ENCODE peak calls at places on chromosomes 2 and 18, in six cellular contexts. K is AG09309, N is dorsolateral prefrontal cortex, B is suprapubic skin, A is mucosa of descending colon, O is adrenal gland. P is an unnamed sample.

GRCh38 chr2:36507408-36507812 is 90.6 kb downstream of the FEZ2 start:
- DNase-seq in K (no peak), N (no peak), B (no peak), A (peak), O (peak), P (peak)

GRCh38 chr18:74373428-74373827 is 57.8 kb downstream of the C18orf63 start:
- DNase-seq in K (no peak), N (no peak), B (no peak), A (no peak), O (no peak), P (no peak)

GRCh38 chr18:78582898-78583738 is 396.5 kb upstream of the SALL3 start:
- DNase-seq in K (no peak), N (no peak), B (no peak), A (no peak), O (no peak), P (no peak)

GRCh38 chr2:238924032-238924431 is 76.1 kb downstream of the TWIST2 start:
- DNase-seq in K (no peak), N (no peak), B (no peak), A (no peak), O (no peak), P (no peak)

GRCh38 chr2:235768606-235769005 is 274.8 kb downstream of the AGAP1 start:
- DNase-seq in K (no peak), N (no peak), B (no peak), A (no peak), O (no peak), P (no peak)

GRCh38 chr2:100786297-100786658 is 33.7 kb upstream of the NPAS2 start:
- DNase-seq in K (peak), N (no peak), B (no peak), A (no peak), O (peak), P (peak)

GRCh38 chr2:172953411-172953810 is 122.2 kb upstream of the MAP3K20 start:
- DNase-seq in K (no peak), N (no peak), B (no peak), A (no peak), O (no peak), P (no peak)

GRCh38 chr18:58279504-58280158 is 235.6 kb downstream of the NEDD4L start:
- DNase-seq in K (no peak), N (no peak), B (no peak), A (no peak), O (no peak), P (no peak)

GRCh38 chr2:1707771-1708351 is 36.5 kb downstream of the PXDN start:
- DNase-seq in K (no peak), N (no peak), B (no peak), A (peak), O (peak), P (peak)

GRCh38 chr18:54223568-54224241 is 764 bp downstream of the MBD2 start:
- DNase-seq in K (peak), N (no peak), B (no peak), A (peak), O (peak), P (peak)

GRCh38 chr18:9474983-9475642 is at the start of gene RALBP1:
- DNase-seq in K (peak), N (peak), B (peak), A (peak), O (peak), P (peak)
- TF ChIP-seq CTCF in K (peak), N (peak), B (no peak), A (peak), O (no peak), P (peak)

DNA sequence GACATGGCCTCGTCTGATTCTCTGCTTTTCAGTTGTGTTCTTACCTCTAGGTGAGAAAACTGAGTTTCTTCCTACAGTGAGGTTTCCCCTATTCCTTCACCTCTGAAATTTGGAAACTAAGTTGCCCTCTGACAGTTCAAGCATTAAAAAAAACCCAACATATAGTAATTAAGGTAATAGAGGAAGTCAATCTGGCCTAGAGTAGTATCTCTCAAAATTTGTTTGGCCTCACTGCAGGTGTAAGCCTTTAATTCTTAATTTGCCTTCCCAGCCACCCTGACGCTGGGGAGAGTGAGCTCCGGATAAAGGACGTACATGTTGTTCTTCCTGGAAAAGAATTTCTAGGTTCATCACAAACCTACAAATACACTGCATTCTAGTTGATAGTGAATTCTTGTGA is 1.4 kb downstream of the CAD start:
- DNase-seq in K (no peak), N (no peak), B (no peak), A (no peak), O (no peak), P (no peak)
- H3K4me3 ChIP-seq in K (no peak), N (no peak), B (peak), A (no peak), O (no peak), P (peak)

DNA sequence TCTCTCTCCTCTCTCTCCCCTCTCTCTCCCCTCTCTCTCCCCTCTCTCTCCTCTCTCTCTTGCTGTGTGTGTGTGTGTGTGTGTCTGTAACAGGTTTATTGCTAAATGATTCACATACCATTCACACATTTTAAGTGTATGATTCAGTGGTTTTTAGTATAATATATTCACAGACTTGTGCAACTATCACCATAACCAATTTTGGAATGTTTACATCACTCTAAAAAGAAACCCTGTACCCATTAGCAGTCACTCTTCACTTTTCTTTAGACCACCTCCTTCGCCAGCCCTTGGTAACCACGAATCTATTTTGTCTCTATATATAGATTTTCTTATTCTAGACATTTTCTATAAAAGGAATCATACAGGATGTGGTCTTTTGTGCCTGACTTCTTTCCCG is 11.4 kb downstream of the THNSL2 start:
- DNase-seq in K (peak), N (no peak), B (no peak), A (no peak), O (no peak), P (peak)
- TF ChIP-seq CTCF in K (no peak), N (no peak), B (no peak), A (no peak), O (no peak), P (no peak)

GRCh38 chr18:47404845-47405244 is 153.4 kb upstream of the SKOR2 start:
- DNase-seq in K (no peak), N (no peak), B (no peak), A (no peak), O (no peak), P (no peak)
- H3K4me3 ChIP-seq in K (no peak), N (no peak), B (no peak), A (no peak), O (no peak), P (no peak)

DNA sequence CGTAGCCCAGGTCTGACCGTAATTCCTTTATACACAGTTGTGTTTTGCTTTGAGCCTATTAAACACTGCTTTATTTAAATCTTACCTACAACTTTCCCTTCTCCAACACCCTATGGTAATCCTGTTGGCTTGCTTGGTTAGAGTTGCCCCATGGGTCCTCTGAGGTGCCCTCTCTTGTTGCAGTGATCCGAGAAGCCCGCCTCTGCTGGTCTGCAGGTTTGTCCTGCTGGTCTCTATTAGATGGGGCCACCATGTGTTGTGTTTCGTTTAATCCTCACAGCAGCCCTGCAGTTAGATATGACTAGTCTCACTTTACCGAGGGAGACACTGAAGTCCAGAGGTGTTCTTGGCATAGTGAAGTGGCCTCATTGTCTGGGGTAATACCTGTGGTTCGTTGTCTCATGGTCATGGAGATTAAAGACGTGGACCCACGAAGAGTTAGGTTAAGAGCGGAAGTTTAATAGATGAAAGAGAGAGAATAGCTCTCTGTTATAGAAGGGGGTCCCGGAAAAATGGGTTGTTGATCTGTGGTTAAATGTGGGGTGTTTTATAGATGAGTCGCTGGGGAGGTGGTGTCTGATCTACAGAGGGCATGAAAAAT is 7.2 kb upstream of the PDIA6 start:
- DNase-seq in K (no peak), N (no peak), B (no peak), A (no peak), O (no peak), P (no peak)
- TF ChIP-seq CTCF in K (no peak), N (no peak), B (no peak), A (no peak), O (no peak), P (no peak)

GRCh38 chr2:46414701-46415100 is 64.7 kb upstream of the TMEM247 start:
- DNase-seq in K (no peak), N (no peak), B (no peak), A (no peak), O (no peak), P (no peak)

GRCh38 chr2:46413631-46414030 is 65.7 kb upstream of the TMEM247 start:
- DNase-seq in K (no peak), N (no peak), B (no peak), A (no peak), O (no peak), P (no peak)

GRCh38 chr2:46416739-46417403 is 62.5 kb upstream of the TMEM247 start:
- DNase-seq in K (no peak), N (no peak), B (no peak), A (no peak), O (no peak), P (no peak)

GRCh38 chr2:46413111-46413510 is 66.3 kb upstream of the TMEM247 start:
- DNase-seq in K (no peak), N (no peak), B (no peak), A (no peak), O (no peak), P (no peak)

GRCh38 chr2:46416280-46416679 is 63.1 kb upstream of the TMEM247 start:
- DNase-seq in K (no peak), N (no peak), B (no peak), A (no peak), O (no peak), P (no peak)
- H3K4me3 ChIP-seq in K (no peak), N (no peak), B (no peak), A (no peak), O (no peak), P (no peak)

DNA sequence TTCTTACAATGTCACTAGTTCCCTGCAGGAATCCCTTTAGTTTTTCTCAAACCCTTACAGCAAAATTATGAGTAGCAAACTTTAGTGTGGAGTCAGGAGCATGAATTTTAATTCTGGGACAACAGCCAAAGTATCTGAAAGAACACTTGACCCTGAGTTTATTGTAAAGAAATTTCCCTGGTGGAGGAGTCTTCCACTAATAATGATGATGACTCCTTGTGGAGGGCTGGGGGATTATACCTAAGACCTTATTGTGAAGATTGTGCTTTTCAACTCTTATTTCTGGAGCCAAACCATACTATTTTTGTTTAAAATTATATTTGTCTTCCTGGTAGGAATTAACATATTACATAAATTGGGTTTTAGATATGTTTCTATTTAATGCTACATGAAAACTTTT is 217.0 kb downstream of the MYO3B start:
- DNase-seq in K (no peak), N (no peak), B (no peak), A (no peak), O (no peak), P (no peak)
- TF ChIP-seq CTCF in K (no peak), N (no peak), B (no peak), A (no peak), O (no peak), P (peak)

P was measured in fibroblast of the aortic adventitia.